ENCODE peak calls at places on chromosomes 5 and 9, in five cellular contexts. One of them, this sample, is unnamed.

GRCh38 chr5:89213584-89213983 is 330.6 kb upstream of the MEF2C start:
- DNase-seq in OCI-LY7: no peak
- DNase-seq in RWPE2: no peak
- DNase-seq in fibroblast of lung: peak; percentile 84
- DNase-seq in heart left ventricle: no peak
- DNase-seq in this sample: no peak

GRCh38 chr9:96604005-96604320 is 15.7 kb downstream of the CDC14B start:
- DNase-seq in OCI-LY7: no peak
- DNase-seq in fibroblast of lung: no peak
- DNase-seq in RWPE2: no peak
- DNase-seq in heart left ventricle: no peak
- DNase-seq in this sample: peak; percentile 78

GRCh38 chr5:157961828-157962390 is 103.0 kb upstream of the CLINT1 start:
- DNase-seq in heart left ventricle: no peak
- DNase-seq in RWPE2: no peak
- DNase-seq in fibroblast of lung: no peak
- DNase-seq in OCI-LY7: no peak
- DNase-seq in this sample: no peak

GRCh38 chr5:103425686-103426454 is 136.7 kb downstream of the NUDT12 start:
- DNase-seq in OCI-LY7: no peak
- DNase-seq in heart left ventricle: no peak
- DNase-seq in fibroblast of lung: peak; percentile 12
- DNase-seq in RWPE2: no peak
- DNase-seq in this sample: no peak

GRCh38 chr5:115565233-115565632 is 20.7 kb upstream of the FEM1C start:
- DNase-seq in RWPE2: no peak
- DNase-seq in heart left ventricle: no peak
- DNase-seq in fibroblast of lung: no peak
- DNase-seq in OCI-LY7: no peak
- DNase-seq in this sample: no peak

GRCh38 chr5:17928571-17928970 is 294.3 kb downstream of the TAF11L14 start:
- DNase-seq in heart left ventricle: no peak
- DNase-seq in OCI-LY7: no peak
- DNase-seq in RWPE2: no peak
- DNase-seq in fibroblast of lung: no peak
- DNase-seq in this sample: peak; percentile 29

GRCh38 chr5:157188270-157188669 is 7.6 kb downstream of the ITK start:
- DNase-seq in heart left ventricle: no peak
- DNase-seq in OCI-LY7: no peak
- DNase-seq in RWPE2: no peak
- DNase-seq in fibroblast of lung: no peak
- DNase-seq in this sample: no peak

GRCh38 chr5:170143091-170143490 is 37.4 kb downstream of the FOXI1 start:
- DNase-seq in RWPE2: no peak
- DNase-seq in OCI-LY7: no peak
- DNase-seq in heart left ventricle: no peak
- DNase-seq in fibroblast of lung: no peak
- DNase-seq in this sample: no peak

GRCh38 chr5:127080001-127080478 is 6.7 kb upstream of the C5orf63 start:
- DNase-seq in OCI-LY7: no peak
- DNase-seq in RWPE2: peak; percentile 76
- DNase-seq in fibroblast of lung: no peak
- DNase-seq in heart left ventricle: no peak
- DNase-seq in this sample: no peak

DNA sequence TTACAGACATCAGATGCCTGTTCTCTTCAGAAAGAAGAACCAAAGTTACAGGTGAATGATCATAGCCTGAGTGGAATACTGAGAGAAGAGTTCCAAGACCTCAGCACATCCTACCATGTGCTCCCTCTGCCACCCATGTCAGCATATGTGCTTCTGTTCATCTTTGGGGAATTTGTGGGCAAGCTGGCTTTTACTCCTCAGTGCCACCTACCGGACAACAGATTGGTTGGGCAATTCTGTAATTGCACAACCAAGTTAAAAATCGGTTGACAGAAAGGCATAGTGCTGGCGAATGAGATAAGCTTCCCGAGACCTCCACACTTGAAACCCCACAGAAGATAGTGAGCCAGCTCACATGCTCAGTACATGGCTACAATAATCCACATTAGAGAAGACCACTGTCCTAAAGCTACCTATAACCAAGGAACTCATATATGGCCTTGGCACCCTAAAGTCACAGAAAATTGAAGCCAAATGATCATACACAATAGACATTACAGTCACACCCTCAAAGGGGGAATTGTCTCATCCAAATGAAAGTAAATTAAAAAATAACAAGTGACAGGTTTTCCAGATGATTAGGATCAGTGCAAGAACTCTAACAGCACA is 1238.0 kb upstream of the NUDT12 start:
- DNase-seq in fibroblast of lung: no peak
- DNase-seq in OCI-LY7: no peak
- DNase-seq in RWPE2: no peak
- DNase-seq in heart left ventricle: no peak
- DNase-seq in this sample: no peak
- TF ChIP-seq CTCF in fibroblast of lung: no peak
- TF ChIP-seq CTCF in OCI-LY7: peak; percentile 35
- TF ChIP-seq CTCF in RWPE2: peak; percentile 76
- TF ChIP-seq CTCF in heart left ventricle: no peak
- TF ChIP-seq CTCF in this sample: no peak

GRCh38 chr5:74027732-74028338 is 401.8 kb downstream of the ARHGEF28 start:
- DNase-seq in heart left ventricle: no peak
- DNase-seq in fibroblast of lung: no peak
- DNase-seq in OCI-LY7: no peak
- DNase-seq in RWPE2: no peak
- DNase-seq in this sample: no peak
- H3K27ac ChIP-seq in heart left ventricle: no peak overlapping the region
- H3K27ac ChIP-seq in fibroblast of lung: no peak overlapping the region
- H3K27ac ChIP-seq in OCI-LY7: no peak overlapping the region
- H3K27ac ChIP-seq in RWPE2: peak overlapping the region; percentile 67
- H3K27ac ChIP-seq in this sample: no peak overlapping the region

GRCh38 chr5:137778772-137779564 is 24.8 kb upstream of the HNRNPA0 start:
- DNase-seq in OCI-LY7: peak; percentile 51
- DNase-seq in RWPE2: no peak
- DNase-seq in fibroblast of lung: peak; percentile 60
- DNase-seq in heart left ventricle: no peak
- DNase-seq in this sample: no peak
- TF ChIP-seq CTCF in OCI-LY7: peak; percentile 88
- TF ChIP-seq CTCF in RWPE2: peak; percentile 97
- TF ChIP-seq CTCF in fibroblast of lung: peak; percentile 66
- TF ChIP-seq CTCF in heart left ventricle: peak; percentile 81
- TF ChIP-seq CTCF in this sample: peak; percentile 82

DNA sequence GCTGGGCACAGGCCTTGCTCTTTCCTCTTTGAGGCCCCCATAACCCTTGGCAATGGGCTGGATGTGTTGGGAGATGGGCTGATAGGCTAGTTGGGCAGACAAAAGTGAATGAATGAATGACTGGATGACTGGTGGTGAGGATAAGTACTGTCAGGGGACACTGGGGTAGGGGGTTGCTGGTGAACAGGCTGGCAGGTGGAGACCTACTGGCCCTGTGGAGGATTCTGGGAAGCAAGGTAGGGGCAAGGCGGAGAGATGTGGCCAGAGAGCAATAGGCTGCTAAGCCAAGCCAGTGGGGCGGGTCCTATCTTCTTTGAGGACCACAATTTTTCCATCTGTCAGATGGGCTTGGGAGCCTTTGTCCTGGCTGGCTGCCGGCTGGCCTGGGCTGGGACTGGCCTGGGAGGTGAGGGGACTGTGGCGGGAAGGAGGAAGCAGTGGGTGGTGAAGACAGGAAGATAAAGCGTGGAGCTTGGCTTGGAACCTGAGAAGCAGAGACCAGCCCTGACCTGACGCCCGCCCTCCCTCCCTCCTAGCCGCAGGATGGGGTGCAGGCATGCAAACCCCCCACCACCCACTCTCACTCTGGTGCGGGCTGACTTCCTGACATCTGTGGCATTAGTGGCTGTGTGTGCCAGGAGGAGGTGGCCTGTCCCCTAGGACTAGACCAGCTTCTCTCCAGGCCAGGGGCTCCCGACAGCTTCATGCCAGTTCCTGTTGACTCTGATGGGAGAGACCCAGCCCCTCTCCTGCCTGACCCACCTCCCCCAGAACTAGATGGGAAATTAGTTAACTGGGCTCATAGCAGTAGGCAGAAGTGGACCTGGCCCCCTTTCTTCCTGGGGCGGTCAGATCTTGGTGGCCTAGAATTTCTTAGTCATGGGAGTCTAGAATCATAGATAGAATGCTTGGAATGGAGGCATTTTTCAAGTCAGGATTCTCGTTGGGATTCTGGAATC is 9.5 kb downstream of the CXXC5 start:
- DNase-seq in heart left ventricle: no peak
- DNase-seq in OCI-LY7: no peak
- DNase-seq in RWPE2: no peak
- DNase-seq in fibroblast of lung: no peak
- DNase-seq in this sample: no peak
- H3K27ac ChIP-seq in heart left ventricle: peak overlapping the region; percentile 98
- H3K27ac ChIP-seq in OCI-LY7: peak overlapping the region; percentile 33
- H3K27ac ChIP-seq in RWPE2: no peak overlapping the region
- H3K27ac ChIP-seq in fibroblast of lung: peak overlapping the region; percentile 1
- H3K27ac ChIP-seq in this sample: peak overlapping the region; percentile 94

GRCh38 chr5:145389047-145389446 is 446.1 kb downstream of the PRELID2 start:
- DNase-seq in heart left ventricle: no peak
- DNase-seq in OCI-LY7: no peak
- DNase-seq in fibroblast of lung: no peak
- DNase-seq in RWPE2: no peak
- DNase-seq in this sample: no peak

GRCh38 chr5:145385276-145385675 is 449.9 kb downstream of the PRELID2 start:
- DNase-seq in OCI-LY7: no peak
- DNase-seq in heart left ventricle: no peak
- DNase-seq in RWPE2: no peak
- DNase-seq in fibroblast of lung: no peak
- DNase-seq in this sample: no peak
- TF ChIP-seq CTCF in OCI-LY7: no peak
- TF ChIP-seq CTCF in heart left ventricle: no peak
- TF ChIP-seq CTCF in RWPE2: no peak
- TF ChIP-seq CTCF in fibroblast of lung: no peak
- TF ChIP-seq CTCF in this sample: no peak

GRCh38 chr9:100697339-100697738 is 119.5 kb downstream of the CAVIN4 start:
- DNase-seq in RWPE2: no peak
- DNase-seq in fibroblast of lung: no peak
- DNase-seq in heart left ventricle: no peak
- DNase-seq in OCI-LY7: no peak
- DNase-seq in this sample: no peak
- H3K27ac ChIP-seq in RWPE2: no peak overlapping the region
- H3K27ac ChIP-seq in fibroblast of lung: no peak overlapping the region
- H3K27ac ChIP-seq in heart left ventricle: no peak overlapping the region
- H3K27ac ChIP-seq in OCI-LY7: no peak overlapping the region
- H3K27ac ChIP-seq in this sample: no peak overlapping the region

GRCh38 chr5:173554038-173554955 is 62.2 kb downstream of the BOD1 start:
- DNase-seq in heart left ventricle: no peak
- DNase-seq in OCI-LY7: no peak
- DNase-seq in fibroblast of lung: no peak
- DNase-seq in RWPE2: peak; percentile 8
- DNase-seq in this sample: no peak
- TF ChIP-seq CTCF in heart left ventricle: no peak
- TF ChIP-seq CTCF in OCI-LY7: no peak
- TF ChIP-seq CTCF in fibroblast of lung: no peak
- TF ChIP-seq CTCF in RWPE2: no peak
- TF ChIP-seq CTCF in this sample: no peak

DNA sequence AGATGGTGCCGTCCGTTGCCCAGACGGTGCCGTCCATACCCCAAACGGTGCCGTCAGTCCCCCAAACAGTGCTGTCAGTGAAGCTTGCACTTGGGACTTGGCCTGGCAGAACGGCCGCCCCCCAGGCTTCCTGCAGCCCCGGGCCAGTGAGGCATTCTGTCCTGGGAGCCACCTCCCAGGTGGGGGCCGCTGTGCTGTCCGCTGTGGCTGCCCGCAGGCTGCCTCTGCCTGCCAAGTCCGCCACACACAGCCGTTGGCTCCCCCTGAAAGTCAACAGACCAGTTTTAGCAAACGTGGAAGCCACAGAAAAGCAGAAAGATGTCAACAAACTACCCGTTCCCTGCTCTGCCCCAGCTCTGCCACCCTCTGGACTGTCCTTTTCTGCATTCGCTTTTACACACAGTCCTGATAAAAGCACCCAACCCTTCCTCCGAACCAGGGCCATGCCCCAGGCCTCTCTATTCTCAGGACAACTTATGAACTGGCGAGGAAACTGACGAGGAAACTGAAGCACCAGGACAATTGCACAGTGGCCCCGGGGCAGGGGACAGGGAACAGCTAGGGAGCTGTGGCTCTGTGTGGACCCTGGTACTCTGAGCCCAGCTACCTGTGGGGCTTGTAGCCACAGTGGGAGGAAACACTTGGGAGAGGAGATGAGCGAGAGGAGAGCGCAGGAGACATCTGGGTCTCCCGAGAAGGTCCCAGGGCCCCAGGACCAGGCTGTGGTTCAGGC is 39.6 kb upstream of the RXRA start:
- DNase-seq in heart left ventricle: no peak
- DNase-seq in RWPE2: no peak
- DNase-seq in OCI-LY7: no peak
- DNase-seq in fibroblast of lung: no peak
- DNase-seq in this sample: no peak
- H3K27ac ChIP-seq in heart left ventricle: no peak overlapping the region
- H3K27ac ChIP-seq in RWPE2: no peak overlapping the region
- H3K27ac ChIP-seq in OCI-LY7: no peak overlapping the region
- H3K27ac ChIP-seq in fibroblast of lung: no peak overlapping the region
- H3K27ac ChIP-seq in this sample: no peak overlapping the region

GRCh38 chr5:54558362-54558761 is 40.8 kb downstream of the SNX18 start:
- DNase-seq in fibroblast of lung: no peak
- DNase-seq in OCI-LY7: no peak
- DNase-seq in RWPE2: no peak
- DNase-seq in heart left ventricle: no peak
- DNase-seq in this sample: no peak

GRCh38 chr5:54561646-54562045 is 44.1 kb downstream of the SNX18 start:
- DNase-seq in heart left ventricle: no peak
- DNase-seq in RWPE2: no peak
- DNase-seq in fibroblast of lung: no peak
- DNase-seq in OCI-LY7: no peak
- DNase-seq in this sample: no peak

GRCh38 chr5:54567996-54568395 is 50.4 kb downstream of the SNX18 start:
- DNase-seq in fibroblast of lung: no peak
- DNase-seq in heart left ventricle: no peak
- DNase-seq in RWPE2: no peak
- DNase-seq in OCI-LY7: no peak
- DNase-seq in this sample: no peak

GRCh38 chr5:54563083-54563761 is 45.7 kb downstream of the SNX18 start:
- DNase-seq in heart left ventricle: no peak
- DNase-seq in RWPE2: no peak
- DNase-seq in OCI-LY7: no peak
- DNase-seq in fibroblast of lung: no peak
- DNase-seq in this sample: no peak
- TF ChIP-seq CTCF in heart left ventricle: no peak
- TF ChIP-seq CTCF in RWPE2: no peak
- TF ChIP-seq CTCF in OCI-LY7: no peak
- TF ChIP-seq CTCF in fibroblast of lung: no peak
- TF ChIP-seq CTCF in this sample: no peak

GRCh38 chr5:68066277-68066955 is 149.1 kb upstream of the PIK3R1 start:
- DNase-seq in heart left ventricle: no peak
- DNase-seq in fibroblast of lung: no peak
- DNase-seq in RWPE2: no peak
- DNase-seq in OCI-LY7: no peak
- DNase-seq in this sample: no peak
- H3K27ac ChIP-seq in heart left ventricle: no peak overlapping the region
- H3K27ac ChIP-seq in fibroblast of lung: no peak overlapping the region
- H3K27ac ChIP-seq in RWPE2: peak overlapping the region; percentile 61
- H3K27ac ChIP-seq in OCI-LY7: no peak overlapping the region
- H3K27ac ChIP-seq in this sample: no peak overlapping the region

This sample was measured in tibial artery.